ENCODE peak calls at places on chromosomes 2 and 18, in seven cellular contexts. S, V, W, U, A, G and N are unnamed samples.

GRCh38 chr2:669323-669722 is 7.9 kb downstream of the TMEM18 start:
- DNase-seq in S (no peak), V (no peak), W (no peak), U (no peak), A (no peak), G (no peak), N (no peak)

GRCh38 chr2:11748018-11748860 is 1.8 kb downstream of the LPIN1 start:
- DNase-seq in S (no peak), V (no peak), W (no peak), U (no peak), A (no peak), G (no peak), N (no peak)

GRCh38 chr2:219634951-219635751 is 7.7 kb downstream of the SLC4A3 start:
- DNase-seq in S (no peak), V (peak; percentile 1), W (no peak), U (no peak), A (peak; percentile 2), G (no peak), N (no peak)

GRCh38 chr2:111636905-111637304 is 247.1 kb downstream of the ANAPC1 start:
- DNase-seq in S (no peak), V (no peak), W (no peak), U (no peak), A (no peak), G (no peak), N (no peak)

GRCh38 chr2:129178356-129178755 is 801.1 kb upstream of the RAB6C start:
- DNase-seq in S (no peak), V (no peak), W (no peak), U (no peak), A (no peak), G (no peak), N (no peak)

GRCh38 chr2:79223539-79223938 is 64.0 kb upstream of the REG3A start:
- DNase-seq in S (no peak), V (no peak), W (no peak), U (no peak), A (no peak), G (no peak), N (no peak)

GRCh38 chr2:150487537-150488429 is at the start of gene RND3:
- DNase-seq in S (peak; percentile 93), V (peak; percentile 72), W (peak; percentile 96), U (peak; percentile 98), A (peak; percentile 88), G (peak; percentile 86), N (peak; percentile 97)

GRCh38 chr2:85792783-85793441 is 39.1 kb downstream of the ATOH8 start:
- DNase-seq in S (peak; percentile 54), V (peak; percentile 61), W (no peak), U (no peak), A (no peak), G (peak; percentile 48), N (no peak)

GRCh38 chr2:104685591-104685990 is 168.3 kb upstream of the POU3F3 start:
- DNase-seq in S (no peak), V (no peak), W (no peak), U (no peak), A (no peak), G (no peak), N (no peak)

GRCh38 chr18:37396981-37397720 is 168.4 kb downstream of the CELF4 start:
- DNase-seq in S (peak; percentile 32), V (no peak), W (no peak), U (no peak), A (no peak), G (no peak), N (no peak)

GRCh38 chr2:102737435-102737834 is 24.4 kb upstream of the TMEM182 start:
- DNase-seq in S (no peak), V (no peak), W (no peak), U (no peak), A (no peak), G (no peak), N (no peak)

GRCh38 chr2:83103602-83104001 is 1355.5 kb downstream of the SUCLG1 start:
- DNase-seq in S (no peak), V (no peak), W (no peak), U (no peak), A (no peak), G (no peak), N (no peak)

GRCh38 chr2:195408196-195408595 is 248.8 kb upstream of the SLC39A10 start:
- DNase-seq in S (no peak), V (no peak), W (no peak), U (no peak), A (no peak), G (no peak), N (no peak)

GRCh38 chr2:14350856-14351255 is 281.7 kb upstream of the LRATD1 start:
- DNase-seq in S (no peak), V (no peak), W (no peak), U (no peak), A (no peak), G (no peak), N (no peak)

GRCh38 chr2:239569401-239570090 is 168.7 kb upstream of the HDAC4 start:
- DNase-seq in S (no peak), V (no peak), W (no peak), U (no peak), A (no peak), G (peak; percentile 8), N (no peak)

GRCh38 chr2:71790261-71791038 is 337.1 kb downstream of the DYSF start:
- DNase-seq in S (no peak), V (no peak), W (no peak), U (no peak), A (no peak), G (no peak), N (peak; percentile 10)